ENCODE peak calls at places on chromosomes 4 and X, in seven cellular contexts. U is AG04450; V is H9; H is lung; R is HFFc6; N is ascending aorta; Z is CD4-positive, alpha-beta T cell. K is an unnamed sample.
A peak's percentile ranks its signal among the peaks of the same experiment; 100 is the strongest.

GRCh38 chr4:475962-476361 is 23.0 kb downstream of the ZNF721 start:
- DNase-seq in U (no peak), V (no peak), H (no peak), R (no peak), N (no peak), Z (no peak), K (no peak)

GRCh38 chrX:22134681-22135080 is 102.6 kb downstream of the PHEX start:
- DNase-seq in U (peak; percentile 49), V (no peak), H (no peak), R (peak; percentile 66), N (no peak), Z (no peak), K (no peak)

GRCh38 chrX:104665691-104666090 is 99.7 kb downstream of the IL1RAPL2 start:
- DNase-seq in U (no peak), V (no peak), H (no peak), R (no peak), N (no peak), Z (no peak), K (no peak)

GRCh38 chr4:109803924-109804571 is 2.2 kb upstream of the CFI start:
- DNase-seq in U (no peak), V (peak; percentile 50), H (no peak), R (peak; percentile 46), N (no peak), Z (no peak), K (peak; percentile 24)

GRCh38 chr4:86249074-86249473 is 110.8 kb downstream of the MAPK10 start:
- DNase-seq in U (no peak), V (no peak), H (no peak), R (no peak), N (no peak), Z (no peak), K (no peak)

GRCh38 chrX:103629295-103630170 is 758 bp downstream of the TCEAL1 start:
- DNase-seq in U (peak; percentile 20), V (peak; percentile 90), H (peak; percentile 59), R (peak; percentile 53), N (peak; percentile 80), Z (no peak), K (no peak)

GRCh38 chr4:99043346-99043745 is 45.2 kb downstream of the ADH5 start:
- DNase-seq in U (no peak), V (no peak), H (no peak), R (no peak), N (no peak), Z (no peak), K (no peak)

GRCh38 chrX:13369541-13370140 is 49.8 kb upstream of the ATXN3L start:
- DNase-seq in U (no peak), V (no peak), H (no peak), R (no peak), N (no peak), Z (no peak), K (no peak)

GRCh38 chr4:1505511-1506451 is 99.5 kb upstream of the NKX1-1 start:
- DNase-seq in U (no peak), V (peak; percentile 20), H (no peak), R (no peak), N (peak; percentile 45), Z (no peak), K (no peak)

GRCh38 chr4:188214861-188215260 is 75.6 kb downstream of the TRIML1 start:
- DNase-seq in U (no peak), V (no peak), H (no peak), R (no peak), N (no peak), Z (no peak), K (no peak)

GRCh38 chr4:153081181-153081580 is 123.1 kb upstream of the TRIM2 start:
- DNase-seq in U (no peak), V (no peak), H (no peak), R (no peak), N (no peak), Z (no peak), K (no peak)

GRCh38 chrX:51569561-51569960 is 49.2 kb downstream of the CENPVL3 start:
- DNase-seq in U (no peak), V (no peak), H (no peak), R (no peak), N (no peak), Z (no peak), K (no peak)

GRCh38 chrX:78092296-78092695 is 11.8 kb upstream of the PGK1 start:
- DNase-seq in U (peak; percentile 37), V (peak; percentile 73), H (no peak), R (peak; percentile 41), N (no peak), Z (no peak), K (no peak)

GRCh38 chrX:93637591-93637990 is 35.8 kb downstream of the NAP1L3 start:
- DNase-seq in U (no peak), V (peak; percentile 51), H (no peak), R (no peak), N (no peak), Z (no peak), K (no peak)

GRCh38 chr4:85268146-85268545 is 206.8 kb upstream of the ARHGAP24 start:
- DNase-seq in U (no peak), V (no peak), H (no peak), R (no peak), N (no peak), Z (no peak), K (no peak)

GRCh38 chrX:72545990-72546389 is 26.7 kb downstream of the HDAC8 start:
- DNase-seq in U (no peak), V (no peak), H (no peak), R (no peak), N (no peak), Z (no peak), K (no peak)
- TF ChIP-seq CTCF in U (no peak), V (peak; percentile 29), H (no peak), R (no peak), N (no peak), Z (no peak), K (peak; percentile 15)

DNA sequence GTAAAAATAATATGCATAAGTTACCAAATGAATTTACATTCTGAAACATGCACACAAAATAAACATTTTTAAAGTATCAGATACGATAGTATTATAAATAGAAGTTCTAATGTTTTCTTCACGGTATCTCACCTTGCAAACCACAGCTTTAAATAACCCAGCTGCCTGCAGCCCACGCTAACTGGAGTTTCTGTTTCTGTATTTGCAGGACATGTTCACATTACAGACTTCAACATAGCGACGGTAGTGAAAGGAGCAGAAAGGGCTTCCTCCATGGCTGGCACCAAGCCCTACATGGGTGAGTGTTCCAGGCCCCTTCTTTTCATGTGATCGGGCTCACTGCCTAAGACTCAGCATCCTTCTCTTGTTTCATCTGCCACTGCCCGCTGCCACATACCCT is 291.7 kb downstream of the EVC2 start:
- DNase-seq in U (no peak), V (no peak), H (no peak), R (no peak), N (no peak), Z (no peak), K (no peak)
- TF ChIP-seq CTCF in U (no peak), V (no peak), H (no peak), R (no peak), N (no peak), Z (no peak), K (no peak)

GRCh38 chr4:121070696-121071639 is 1.4 kb downstream of the NDNF start:
- DNase-seq in U (no peak), V (peak; percentile 79), H (peak; percentile 67), R (peak; percentile 19), N (peak; percentile 71), Z (peak; percentile 6), K (no peak)
- TF ChIP-seq CTCF in U (peak; percentile 29), V (peak; percentile 57), H (no peak), R (peak; percentile 42), N (no peak), Z (no peak), K (no peak)

GRCh38 chrX:136488706-136489105 is 959 bp downstream of the BRS3 start:
- DNase-seq in U (no peak), V (no peak), H (no peak), R (no peak), N (no peak), Z (no peak), K (no peak)
- TF ChIP-seq CTCF in U (no peak), V (no peak), H (no peak), R (no peak), N (no peak), Z (no peak), K (peak; percentile 12)

DNA sequence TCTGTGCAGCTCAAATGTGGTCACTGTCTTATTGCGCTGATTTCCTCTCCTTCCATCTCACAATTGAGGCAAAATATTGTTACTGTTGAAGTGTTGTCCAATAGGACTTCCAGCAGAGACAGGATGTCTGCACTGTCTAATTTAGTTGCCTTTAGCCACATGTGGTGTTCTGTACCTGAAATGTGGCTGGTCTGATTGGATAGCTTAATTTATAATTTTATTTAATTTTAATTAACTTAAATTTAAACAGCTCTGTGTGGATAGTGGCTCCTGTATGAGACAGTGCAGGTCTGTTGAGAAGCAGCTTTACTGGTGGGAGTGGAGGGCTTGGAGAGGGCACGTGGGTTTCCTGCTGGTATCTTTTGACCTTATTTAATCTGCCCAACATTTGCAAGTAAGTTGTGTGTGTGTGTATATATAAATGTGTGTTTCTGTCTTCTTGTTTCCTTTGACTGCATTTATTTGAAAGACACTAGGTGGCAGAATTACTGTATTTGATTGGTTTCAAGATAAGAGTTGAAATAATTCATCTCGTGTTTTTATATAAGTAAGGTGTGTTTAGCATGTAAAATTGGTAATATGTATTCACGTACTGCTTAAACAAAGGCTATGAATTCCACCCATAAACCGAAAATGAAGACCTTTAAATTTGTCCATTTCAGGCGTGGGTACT is 55.3 kb upstream of the MSANTD1 start:
- DNase-seq in U (no peak), V (no peak), H (no peak), R (peak; percentile 26), N (no peak), Z (no peak), K (no peak)
- TF ChIP-seq CTCF in U (peak; percentile 44), V (peak; percentile 27), H (peak; percentile 33), R (peak; percentile 63), N (no peak), Z (peak; percentile 70), K (peak; percentile 32)